ENCODE peak calls at places on chromosomes 1 and 21, in eight cellular contexts. Y is colonic mucosa, S is endodermal cell, U is fibroblast of lung, F is H9, A is IMR-90, M is GM23248, J is neural progenitor cell. I is an unnamed sample.

GRCh38 chr1:1120866-1121563 is 5.1 kb upstream of the C1orf159 start:
- DNase-seq in J (no peak), U (no peak), M (no peak), F (no peak), Y (peak), A (no peak), S (peak), I (peak)

GRCh38 chr1:89369331-89369730 is 5.5 kb downstream of the GBP6 start:
- DNase-seq in F (no peak), Y (no peak), S (no peak), A (no peak), J (no peak), M (no peak), U (no peak), I (no peak)

GRCh38 chr1:193348126-193349045 is 162.0 kb upstream of the B3GALT2 start:
- DNase-seq in J (peak), S (no peak), F (no peak), A (peak), Y (no peak), U (peak), M (peak), I (no peak)

GRCh38 chr21:36125513-36126121 is 9.3 kb upstream of the CBR3 start:
- DNase-seq in U (peak), J (peak), S (peak), M (peak), A (peak), F (no peak), Y (peak), I (no peak)

GRCh38 chr1:71861022-71861421 is 421.3 kb downstream of the NEGR1 start:
- DNase-seq in S (no peak), Y (no peak), U (peak), F (no peak), M (peak), A (peak), J (no peak), I (no peak)

GRCh38 chr1:232925421-232926202 is 24.8 kb upstream of the NTPCR start:
- DNase-seq in U (no peak), J (no peak), A (no peak), Y (no peak), S (no peak), F (no peak), M (peak), I (no peak)

GRCh38 chr1:102838016-102838415 is 270.3 kb downstream of the COL11A1 start:
- DNase-seq in J (no peak), S (no peak), A (peak), F (no peak), Y (no peak), U (no peak), M (peak), I (no peak)

GRCh38 chr1:114428083-114428754 is 82.8 kb downstream of the TRIM33 start:
- DNase-seq in U (no peak), Y (no peak), M (peak), F (no peak), S (no peak), J (no peak), A (peak), I (no peak)

GRCh38 chr1:22872971-22873664 is 99.5 kb downstream of the LACTBL1 start:
- DNase-seq in Y (no peak), U (no peak), F (no peak), M (no peak), S (no peak), A (no peak), J (no peak), I (no peak)

GRCh38 chr1:198238121-198238520 is 81.3 kb downstream of the NEK7 start:
- DNase-seq in S (no peak), F (no peak), Y (no peak), U (no peak), A (no peak), J (no peak), M (no peak), I (peak)

GRCh38 chr1:236181059-236181458 is 38.7 kb downstream of the GPR137B start:
- DNase-seq in J (no peak), A (peak), U (peak), S (no peak), F (no peak), M (peak), Y (no peak), I (no peak)

GRCh38 chr1:52032785-52033131 is 852 bp downstream of the KTI12 start:
- DNase-seq in A (peak), M (peak), J (no peak), F (peak), Y (peak), S (peak), U (peak), I (peak)

GRCh38 chr1:227368009-227368408 is 49.7 kb upstream of the CDC42BPA start:
- DNase-seq in S (no peak), M (no peak), Y (no peak), A (no peak), F (no peak), U (no peak), J (no peak), I (no peak)

GRCh38 chr1:39500862-39501389 is 9.5 kb downstream of the BMP8A start:
- DNase-seq in M (peak), F (no peak), A (no peak), S (no peak), U (no peak), Y (no peak), J (no peak), I (no peak)

GRCh38 chr1:160637065-160637464 is 9.8 kb downstream of the SLAMF1 start:
- DNase-seq in U (no peak), M (no peak), Y (no peak), F (no peak), S (no peak), J (no peak), A (no peak), I (no peak)

GRCh38 chr1:109912214-109912861 is 1.7 kb downstream of the CSF1 start:
- DNase-seq in J (no peak), U (no peak), S (peak), M (peak), A (no peak), Y (no peak), F (no peak), I (no peak)

GRCh38 chr1:43276673-43277072 is 6.9 kb downstream of the TMEM125 start:
- DNase-seq in M (no peak), J (no peak), F (peak), Y (no peak), A (no peak), S (peak), U (no peak), I (no peak)

GRCh38 chr1:69073176-69073575 is 494.5 kb upstream of the LRRC7 start:
- DNase-seq in M (no peak), U (no peak), J (no peak), F (peak), S (peak), Y (no peak), A (no peak), I (no peak)

GRCh38 chr1:76959581-76959980 is 92.3 kb downstream of the ST6GALNAC5 start:
- DNase-seq in Y (no peak), M (peak), S (no peak), J (no peak), U (no peak), A (no peak), F (no peak), I (no peak)

GRCh38 chr1:89383185-89383584 is 19.3 kb downstream of the GBP6 start:
- DNase-seq in S (no peak), U (no peak), A (no peak), Y (no peak), J (no peak), M (no peak), F (no peak), I (no peak)

GRCh38 chr1:21350132-21350885 is 60.0 kb upstream of the ECE1 start:
- DNase-seq in M (no peak), U (peak), Y (no peak), F (no peak), A (no peak), J (peak), S (peak), I (no peak)

GRCh38 chr1:21906173-21907078 is 30.7 kb downstream of the HSPG2 start:
- DNase-seq in A (peak), M (peak), Y (peak), F (no peak), U (no peak), S (no peak), J (no peak), I (peak)

GRCh38 chr1:25748531-25749205 is 51.3 kb upstream of the SELENON start:
- DNase-seq in J (no peak), S (no peak), M (no peak), A (no peak), U (peak), F (no peak), Y (no peak), I (no peak)

GRCh38 chr1:240515505-240515904 is 96.5 kb downstream of the GREM2 start:
- DNase-seq in F (no peak), J (no peak), S (no peak), A (peak), M (peak), Y (no peak), U (peak), I (no peak)

GRCh38 chr1:51981555-51981954 is 8.9 kb downstream of the RAB3B start:
- DNase-seq in M (no peak), S (no peak), A (no peak), U (no peak), Y (no peak), F (no peak), J (no peak), I (no peak)

GRCh38 chr1:41400235-41400634 is 39.0 kb downstream of the FOXO6 start:
- DNase-seq in J (no peak), M (no peak), A (no peak), F (no peak), U (no peak), Y (no peak), S (no peak), I (no peak)

GRCh38 chr21:41726970-41727783 is 39.7 kb downstream of the RIPK4 start:
- DNase-seq in A (peak), J (no peak), Y (no peak), U (peak), M (peak), F (no peak), S (no peak), I (peak)

GRCh38 chr1:21585037-21585436 is 75.8 kb downstream of the ALPL start:
- DNase-seq in Y (no peak), J (no peak), U (peak), F (no peak), M (no peak), S (no peak), A (no peak), I (no peak)

GRCh38 chr1:6389971-6390370 is 3.6 kb downstream of the ACOT7 start:
- DNase-seq in F (no peak), U (no peak), Y (no peak), S (no peak), A (no peak), J (no peak), M (no peak), I (no peak)

GRCh38 chr1:227789042-227789880 is 26.2 kb upstream of the PRSS38 start:
- DNase-seq in F (no peak), A (peak), U (no peak), S (peak), M (peak), J (peak), Y (peak), I (peak)

GRCh38 chr1:1487701-1488100 is 16.1 kb downstream of the ATAD3B start:
- DNase-seq in Y (no peak), S (no peak), A (no peak), J (no peak), U (no peak), F (no peak), M (no peak), I (no peak)

GRCh38 chr1:45857101-45857700 is 53.8 kb downstream of the MAST2 start:
- DNase-seq in J (no peak), S (no peak), Y (no peak), A (no peak), U (no peak), F (no peak), M (no peak), I (no peak)

GRCh38 chr1:59214764-59215208 is 82.1 kb upstream of the FGGY start:
- DNase-seq in J (no peak), A (peak), M (no peak), S (no peak), U (peak), F (no peak), Y (peak), I (no peak)

GRCh38 chr1:92797961-92798360 is 13.1 kb upstream of the EVI5 start:
- DNase-seq in Y (no peak), M (peak), S (no peak), A (peak), U (peak), F (no peak), J (no peak), I (no peak)

GRCh38 chr21:45632897-45633260 is 10.6 kb upstream of the PCBP3 start:
- DNase-seq in A (no peak), S (no peak), U (no peak), Y (no peak), J (no peak), F (no peak), M (no peak), I (no peak)
- H3K9ac ChIP-seq in A (no peak), S (no peak), U (no peak), Y (no peak), J (no peak), F (no peak), M (no peak), I (no peak)

GRCh38 chr1:32334274-32334861 is 1.7 kb downstream of the MARCKSL1 start:
- DNase-seq in A (no peak), J (no peak), M (no peak), U (no peak), S (no peak), F (no peak), Y (no peak), I (no peak)

GRCh38 chr1:32335951-32336867 is at the start of gene MARCKSL1:
- DNase-seq in J (peak), S (peak), U (peak), A (peak), F (peak), M (peak), Y (peak), I (peak)

GRCh38 chr1:32336963-32337675 is 1.1 kb upstream of the MARCKSL1 start:
- DNase-seq in M (peak), Y (no peak), F (no peak), A (peak), J (no peak), S (no peak), U (peak), I (peak)

GRCh38 chr1:32334864-32335618 is 992 bp downstream of the MARCKSL1 start:
- DNase-seq in Y (peak), F (no peak), M (peak), A (peak), S (peak), U (peak), J (peak), I (peak)

GRCh38 chr1:32335619-32335950 is 448 bp downstream of the MARCKSL1 start:
- DNase-seq in A (no peak), S (no peak), U (no peak), J (peak), Y (no peak), F (no peak), M (no peak), I (no peak)
- H3K9ac ChIP-seq in A (peak), S (peak), U (peak), J (peak), Y (peak), F (peak), M (peak), I (no peak)

GRCh38 chr1:207805841-207806421 is 54.1 kb downstream of the CD46 start:
- DNase-seq in J (no peak), M (peak), F (no peak), A (peak), U (peak), Y (no peak), S (peak), I (peak)
- H3K9ac ChIP-seq in J (no peak), M (peak), F (no peak), A (no peak), U (no peak), Y (no peak), S (no peak), I (no peak)

GRCh38 chr1:2558030-2558400 is 1.8 kb downstream of the TNFRSF14 start:
- DNase-seq in M (no peak), J (no peak), Y (no peak), A (no peak), F (no peak), U (no peak), S (no peak), I (peak)
- H3K9ac ChIP-seq in M (no peak), J (no peak), Y (peak), A (no peak), F (no peak), U (no peak), S (no peak), I (no peak)

DNA sequence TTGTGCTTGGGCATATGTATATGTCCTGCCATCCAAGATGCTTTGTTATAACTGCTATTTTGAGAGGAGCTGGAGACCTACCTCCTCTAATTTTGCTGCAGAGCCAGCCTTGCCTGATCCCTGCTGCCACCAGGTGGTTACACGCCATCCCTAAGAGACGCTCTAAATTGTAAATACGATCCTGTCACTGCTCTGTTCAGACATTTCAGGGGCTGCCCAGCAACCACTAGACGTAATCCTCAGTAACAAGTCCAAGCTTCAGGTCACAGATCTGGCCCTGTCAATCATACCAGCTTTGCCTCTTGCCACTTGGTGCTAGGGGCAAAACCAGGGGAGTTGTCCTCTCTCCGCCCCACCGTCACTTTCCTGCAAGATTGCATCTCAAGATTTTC is 32.9 kb downstream of the GPA33 start:
- DNase-seq in A (peak), J (peak), S (peak), U (peak), M (peak), F (peak), Y (no peak), I (no peak)
- H3K9ac ChIP-seq in A (no peak), J (no peak), S (no peak), U (no peak), M (no peak), F (no peak), Y (no peak), I (no peak)

DNA sequence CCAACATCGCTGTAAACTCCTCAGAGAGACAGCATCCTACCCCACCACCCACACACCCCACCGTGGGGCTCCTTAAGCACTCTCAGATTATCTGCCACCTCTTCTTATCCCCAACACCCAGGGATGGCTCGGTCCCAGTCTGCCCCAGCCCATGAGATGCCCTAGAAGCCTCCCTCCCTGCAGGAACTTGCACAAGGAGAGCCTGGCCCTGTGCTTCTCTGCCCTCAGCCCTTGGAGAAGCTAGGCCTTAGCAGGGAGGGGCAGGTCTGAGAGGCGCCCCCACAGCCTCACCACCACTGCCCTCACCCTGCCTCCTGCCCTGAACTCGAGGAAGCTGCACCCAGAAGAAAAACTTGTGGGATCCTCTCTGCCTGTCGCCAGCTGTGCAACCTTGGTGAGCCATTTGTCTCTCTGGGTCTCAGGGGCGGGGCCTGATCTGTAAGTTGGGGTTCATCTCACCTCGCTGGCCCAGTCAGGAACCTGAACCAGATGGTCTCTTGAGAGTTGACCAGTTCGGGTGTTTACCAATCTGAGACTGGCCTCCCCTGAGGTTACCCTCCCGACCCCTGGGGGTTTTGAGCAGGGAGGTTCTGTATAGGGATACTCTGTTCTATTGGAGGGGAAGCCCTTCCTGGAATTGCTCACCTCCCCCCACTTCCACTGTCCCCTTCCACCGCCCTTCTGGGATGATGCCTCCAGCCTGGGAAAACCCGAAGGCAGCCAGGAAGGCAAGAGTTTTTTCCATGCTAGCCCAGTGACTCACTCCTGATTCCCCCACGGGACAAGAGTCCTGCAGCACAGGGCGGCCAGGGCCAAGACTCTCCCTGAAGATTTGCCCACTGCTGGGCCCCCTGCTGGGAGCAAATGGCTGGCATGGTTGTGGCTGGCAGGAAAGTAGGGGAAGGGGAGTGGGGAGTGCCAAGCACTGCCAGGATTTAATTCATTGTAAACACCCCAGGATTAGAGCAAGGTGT is at the start of gene S100A3:
- DNase-seq in A (peak), M (peak), F (peak), S (peak), J (no peak), U (peak), Y (peak), I (peak)
- H3K9ac ChIP-seq in A (peak), M (peak), F (no peak), S (no peak), J (no peak), U (no peak), Y (peak), I (no peak)

GRCh38 chr1:27005648-27006496 is 6.8 kb downstream of the TENT5B start:
- DNase-seq in Y (no peak), J (no peak), A (no peak), F (peak), M (no peak), U (no peak), S (peak), I (no peak)
- H3K9ac ChIP-seq in Y (no peak), J (no peak), A (no peak), F (no peak), M (no peak), U (no peak), S (no peak), I (no peak)

DNA sequence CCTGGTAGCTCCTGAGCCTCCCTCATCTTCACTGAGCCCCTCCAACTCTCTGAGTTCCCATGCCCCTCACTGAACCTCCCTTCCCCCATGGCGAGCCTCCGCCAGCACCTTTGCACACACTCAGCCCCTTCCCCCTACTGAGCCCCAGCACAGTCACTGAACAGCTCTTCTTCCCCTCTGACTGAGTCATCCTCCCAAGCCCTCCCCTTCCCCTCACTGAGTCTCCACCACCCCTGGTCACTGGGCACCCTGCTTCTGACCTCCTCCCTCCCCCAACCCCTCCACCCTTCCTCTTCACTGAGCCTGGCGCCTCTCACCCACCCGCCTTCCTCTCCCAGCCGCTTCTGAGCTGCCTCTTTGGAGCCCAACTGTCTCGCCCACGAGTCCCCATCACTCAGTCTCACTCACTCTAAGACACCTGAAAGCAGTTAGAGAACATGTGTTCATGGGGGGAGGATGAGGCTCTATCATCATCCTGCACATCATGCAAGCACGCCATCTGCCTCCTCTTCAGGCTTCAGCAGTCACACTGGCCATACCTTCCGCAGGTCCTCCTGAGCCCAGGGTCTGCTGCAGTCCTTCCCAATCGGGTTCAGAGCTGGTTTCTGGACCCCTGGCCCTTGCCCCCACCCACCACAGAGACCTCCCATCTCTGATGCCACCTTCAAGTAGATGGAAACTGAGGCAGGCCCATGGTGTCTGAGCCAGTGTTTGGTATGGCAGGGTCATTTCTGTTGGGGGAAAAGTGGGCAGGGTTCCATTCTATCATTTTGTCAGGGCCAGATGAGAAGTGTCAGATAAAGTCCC is 2.0 kb upstream of the TRNP1 start:
- DNase-seq in A (peak), S (peak), M (peak), J (no peak), U (peak), Y (no peak), F (peak), I (no peak)
- H3K9ac ChIP-seq in A (no peak), S (no peak), M (peak), J (no peak), U (no peak), Y (no peak), F (no peak), I (no peak)

I was measured in kidney.